ENCODE peak calls at places on chromosomes 7 and 10, in seven cellular contexts. One of them, this sample, is unnamed. For H3K9me3, the result is how much of the 10 kb centered on the place peaks cover.

GRCh38 chr7:7099584-7100014 is 82.7 kb upstream of the C1GALT1 start:
- DNase-seq in GM23248: peak
- DNase-seq in IMR-90: peak
- DNase-seq in PC-3: peak
- DNase-seq in MM.1S: no peak
- DNase-seq in hepatocyte: peak
- DNase-seq in mammary epithelial cell: peak
- DNase-seq in this sample: peak

GRCh38 chr7:139798221-139798620 is 20.4 kb upstream of the HIPK2 start:
- DNase-seq in GM23248: no peak
- DNase-seq in IMR-90: no peak
- DNase-seq in PC-3: no peak
- DNase-seq in MM.1S: peak
- DNase-seq in hepatocyte: no peak
- DNase-seq in mammary epithelial cell: no peak
- DNase-seq in this sample: no peak

GRCh38 chr10:120841522-120842189 is 9.5 kb upstream of the WDR11 start:
- DNase-seq in GM23248: no peak
- DNase-seq in IMR-90: no peak
- DNase-seq in PC-3: peak
- DNase-seq in MM.1S: no peak
- DNase-seq in hepatocyte: peak
- DNase-seq in mammary epithelial cell: peak
- DNase-seq in this sample: no peak

GRCh38 chr10:60134548-60134947 is 228.2 kb upstream of the CCDC6 start:
- DNase-seq in GM23248: no peak
- DNase-seq in IMR-90: no peak
- DNase-seq in PC-3: no peak
- DNase-seq in MM.1S: no peak
- DNase-seq in hepatocyte: no peak
- DNase-seq in mammary epithelial cell: no peak
- DNase-seq in this sample: no peak

GRCh38 chr7:141737118-141737835 is 881 bp upstream of the SSBP1 start:
- DNase-seq in GM23248: peak
- DNase-seq in IMR-90: no peak
- DNase-seq in PC-3: peak
- DNase-seq in MM.1S: peak
- DNase-seq in hepatocyte: peak
- DNase-seq in mammary epithelial cell: peak
- DNase-seq in this sample: no peak

GRCh38 chr7:23062452-23062851 is 43.1 kb upstream of the KLHL7 start:
- DNase-seq in GM23248: peak
- DNase-seq in IMR-90: peak
- DNase-seq in PC-3: peak
- DNase-seq in MM.1S: no peak
- DNase-seq in hepatocyte: no peak
- DNase-seq in mammary epithelial cell: peak
- DNase-seq in this sample: no peak

GRCh38 chr7:1534330-1535099 is 4.0 kb downstream of the MAFK start:
- DNase-seq in GM23248: no peak
- DNase-seq in IMR-90: no peak
- DNase-seq in PC-3: no peak
- DNase-seq in MM.1S: no peak
- DNase-seq in hepatocyte: no peak
- DNase-seq in mammary epithelial cell: no peak
- DNase-seq in this sample: no peak

GRCh38 chr10:60203993-60204618 is 185.6 kb downstream of the ANK3 start:
- DNase-seq in GM23248: peak
- DNase-seq in IMR-90: peak
- DNase-seq in PC-3: peak
- DNase-seq in MM.1S: peak
- DNase-seq in hepatocyte: peak
- DNase-seq in mammary epithelial cell: peak
- DNase-seq in this sample: peak

GRCh38 chr7:127392182-127392565 is 334 bp downstream of the ZNF800 start:
- DNase-seq in GM23248: peak
- DNase-seq in IMR-90: peak
- DNase-seq in PC-3: peak
- DNase-seq in MM.1S: peak
- DNase-seq in hepatocyte: peak
- DNase-seq in mammary epithelial cell: peak
- DNase-seq in this sample: peak

GRCh38 chr10:120456143-120456625 is 843 bp upstream of the PLPP4 start:
- DNase-seq in GM23248: no peak
- DNase-seq in IMR-90: no peak
- DNase-seq in PC-3: no peak
- DNase-seq in MM.1S: no peak
- DNase-seq in hepatocyte: no peak
- DNase-seq in mammary epithelial cell: no peak
- DNase-seq in this sample: peak

GRCh38 chr7:86320886-86321285 is 322.8 kb upstream of the GRM3 start:
- DNase-seq in GM23248: no peak
- DNase-seq in IMR-90: no peak
- DNase-seq in PC-3: no peak
- DNase-seq in MM.1S: no peak
- DNase-seq in hepatocyte: no peak
- DNase-seq in mammary epithelial cell: no peak
- DNase-seq in this sample: peak

GRCh38 chr7:111438369-111439289 is 123.7 kb downstream of the IMMP2L start:
- DNase-seq in GM23248: peak
- DNase-seq in IMR-90: peak
- DNase-seq in PC-3: peak
- DNase-seq in MM.1S: no peak
- DNase-seq in hepatocyte: no peak
- DNase-seq in mammary epithelial cell: peak
- DNase-seq in this sample: peak

GRCh38 chr10:129483427-129484010 is 16.5 kb downstream of the MGMT start:
- DNase-seq in GM23248: peak
- DNase-seq in IMR-90: no peak
- DNase-seq in PC-3: no peak
- DNase-seq in MM.1S: no peak
- DNase-seq in hepatocyte: no peak
- DNase-seq in mammary epithelial cell: no peak
- DNase-seq in this sample: no peak
- H3K9me3 ChIP-seq in GM23248: under half
- H3K9me3 ChIP-seq in IMR-90: under half
- H3K9me3 ChIP-seq in PC-3: under half
- H3K9me3 ChIP-seq in MM.1S: under half
- H3K9me3 ChIP-seq in hepatocyte: under half
- H3K9me3 ChIP-seq in mammary epithelial cell: under half
- H3K9me3 ChIP-seq in this sample: under half

GRCh38 chr7:120097789-120098188 is 175.2 kb upstream of the KCND2 start:
- DNase-seq in GM23248: no peak
- DNase-seq in IMR-90: no peak
- DNase-seq in PC-3: no peak
- DNase-seq in MM.1S: no peak
- DNase-seq in hepatocyte: no peak
- DNase-seq in mammary epithelial cell: no peak
- DNase-seq in this sample: no peak
- H2AFZ ChIP-seq in GM23248: no peak
- H2AFZ ChIP-seq in IMR-90: no peak
- H2AFZ ChIP-seq in PC-3: no peak
- H2AFZ ChIP-seq in MM.1S: no peak
- H2AFZ ChIP-seq in hepatocyte: no peak
- H2AFZ ChIP-seq in mammary epithelial cell: no peak
- H2AFZ ChIP-seq in this sample: no peak

DNA sequence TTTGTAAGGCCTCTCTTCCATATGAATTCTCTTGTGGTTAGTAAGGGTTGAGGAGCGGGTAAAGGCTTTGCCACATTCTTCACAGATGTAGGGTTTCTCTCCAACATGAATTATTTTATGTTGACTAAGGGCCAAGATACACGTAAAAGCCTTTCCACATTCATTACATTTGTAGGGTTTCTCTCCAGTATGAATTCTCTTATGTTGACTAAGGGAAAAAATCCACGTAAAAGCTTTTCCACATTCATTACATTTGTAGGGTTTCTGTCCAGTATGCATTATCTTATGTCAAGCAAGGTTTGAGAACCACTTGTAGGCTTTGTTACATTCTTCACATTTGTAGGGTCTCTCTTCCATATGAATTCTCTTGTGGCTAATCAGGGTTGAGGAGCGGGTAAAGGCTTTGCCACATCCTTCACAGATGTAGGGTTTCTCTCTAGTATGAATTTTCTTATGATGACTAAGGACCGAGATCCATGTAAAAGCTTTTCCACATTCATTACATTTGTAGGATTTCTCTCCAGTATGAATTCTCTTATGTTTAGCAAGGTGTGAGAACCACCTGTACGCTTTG is 493.0 kb downstream of the ZNF479 start:
- DNase-seq in GM23248: no peak
- DNase-seq in IMR-90: no peak
- DNase-seq in PC-3: no peak
- DNase-seq in MM.1S: no peak
- DNase-seq in hepatocyte: no peak
- DNase-seq in mammary epithelial cell: no peak
- DNase-seq in this sample: no peak
- H3K9me3 ChIP-seq in GM23248: under half
- H3K9me3 ChIP-seq in IMR-90: under half
- H3K9me3 ChIP-seq in PC-3: under half
- H3K9me3 ChIP-seq in MM.1S: under half
- H3K9me3 ChIP-seq in hepatocyte: under half
- H3K9me3 ChIP-seq in mammary epithelial cell: half or more
- H3K9me3 ChIP-seq in this sample: under half

DNA sequence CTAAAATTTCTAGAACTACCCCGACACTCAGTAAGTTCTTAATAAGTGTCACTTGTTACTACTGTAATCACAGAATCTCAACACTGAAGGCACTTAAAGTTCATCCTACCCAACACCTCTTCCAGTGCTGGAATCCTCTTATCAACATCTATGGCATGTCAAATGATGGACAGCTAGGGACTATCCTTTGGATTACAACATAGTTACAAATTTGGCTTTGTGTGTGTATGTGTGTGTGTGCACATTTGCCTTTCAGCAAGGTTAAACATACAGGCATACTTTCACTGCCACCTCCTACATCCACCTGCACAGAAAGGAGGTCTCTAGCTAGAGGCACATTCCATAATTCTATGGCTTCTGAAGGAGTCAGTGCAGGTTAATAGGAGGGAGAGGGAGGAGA is 25.8 kb downstream of the PTTG1IP2 start:
- DNase-seq in GM23248: no peak
- DNase-seq in IMR-90: no peak
- DNase-seq in PC-3: no peak
- DNase-seq in MM.1S: no peak
- DNase-seq in hepatocyte: no peak
- DNase-seq in mammary epithelial cell: no peak
- DNase-seq in this sample: no peak
- H2AFZ ChIP-seq in GM23248: no peak
- H2AFZ ChIP-seq in IMR-90: no peak
- H2AFZ ChIP-seq in PC-3: no peak
- H2AFZ ChIP-seq in MM.1S: no peak
- H2AFZ ChIP-seq in hepatocyte: no peak
- H2AFZ ChIP-seq in mammary epithelial cell: no peak
- H2AFZ ChIP-seq in this sample: no peak

GRCh38 chr10:26780106-26780792 is 80.5 kb downstream of the ABI1 start:
- DNase-seq in GM23248: no peak
- DNase-seq in IMR-90: no peak
- DNase-seq in PC-3: no peak
- DNase-seq in MM.1S: no peak
- DNase-seq in hepatocyte: no peak
- DNase-seq in mammary epithelial cell: no peak
- DNase-seq in this sample: no peak

GRCh38 chr10:26777686-26778085 is 80.2 kb downstream of the PDSS1 start:
- DNase-seq in GM23248: no peak
- DNase-seq in IMR-90: no peak
- DNase-seq in PC-3: no peak
- DNase-seq in MM.1S: no peak
- DNase-seq in hepatocyte: no peak
- DNase-seq in mammary epithelial cell: no peak
- DNase-seq in this sample: no peak

GRCh38 chr10:26779176-26779860 is 81.4 kb downstream of the ABI1 start:
- DNase-seq in GM23248: no peak
- DNase-seq in IMR-90: no peak
- DNase-seq in PC-3: no peak
- DNase-seq in MM.1S: no peak
- DNase-seq in hepatocyte: peak
- DNase-seq in mammary epithelial cell: no peak
- DNase-seq in this sample: no peak

GRCh38 chr10:26781797-26782196 is 79.0 kb downstream of the ABI1 start:
- DNase-seq in GM23248: peak
- DNase-seq in IMR-90: peak
- DNase-seq in PC-3: peak
- DNase-seq in MM.1S: no peak
- DNase-seq in hepatocyte: no peak
- DNase-seq in mammary epithelial cell: peak
- DNase-seq in this sample: no peak

DNA sequence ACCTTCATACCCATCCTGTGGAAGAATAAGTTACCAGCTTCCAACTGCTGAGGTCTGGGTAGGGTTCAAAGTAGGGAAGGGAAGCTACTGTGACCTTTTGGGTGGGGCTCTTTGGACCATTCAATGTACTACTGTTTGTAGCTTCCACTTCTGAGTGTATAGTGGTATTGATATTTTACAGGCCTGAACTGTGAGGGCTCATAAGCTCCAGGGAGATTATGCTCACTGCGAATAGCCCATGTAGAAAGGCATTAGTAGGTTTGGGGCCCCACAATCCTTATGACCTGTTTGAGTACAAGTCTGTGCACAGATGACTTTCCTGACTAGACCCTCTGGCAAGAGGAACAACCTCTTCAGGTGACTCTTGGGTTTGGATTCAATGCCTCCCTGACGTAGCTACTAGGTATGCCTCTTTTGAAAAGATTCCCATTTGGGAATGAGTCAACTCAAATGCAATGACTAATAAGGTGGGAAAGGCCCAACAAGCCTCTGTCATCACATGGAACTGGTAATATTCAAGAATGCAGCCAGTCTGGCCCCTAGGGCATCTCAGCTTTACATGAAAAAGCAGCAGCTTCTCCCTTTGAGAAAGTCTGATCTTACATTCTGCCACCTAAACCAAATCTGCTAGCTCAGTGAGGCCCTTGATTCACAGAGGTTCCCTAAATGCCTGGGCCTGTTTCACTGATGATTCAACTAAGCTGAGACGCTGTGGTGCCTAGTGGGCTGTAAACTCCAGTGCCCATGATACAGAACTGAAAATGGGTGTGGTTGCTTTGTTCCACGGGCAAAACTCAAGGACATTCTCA is 79.8 kb downstream of the ABI1 start:
- DNase-seq in GM23248: peak
- DNase-seq in IMR-90: peak
- DNase-seq in PC-3: peak
- DNase-seq in MM.1S: no peak
- DNase-seq in hepatocyte: peak
- DNase-seq in mammary epithelial cell: peak
- DNase-seq in this sample: no peak
- H3K9me3 ChIP-seq in GM23248: under half
- H3K9me3 ChIP-seq in IMR-90: under half
- H3K9me3 ChIP-seq in PC-3: under half
- H3K9me3 ChIP-seq in MM.1S: under half
- H3K9me3 ChIP-seq in hepatocyte: under half
- H3K9me3 ChIP-seq in mammary epithelial cell: under half
- H3K9me3 ChIP-seq in this sample: under half